ENCODE peak calls at places on chromosomes 3 and 15, in nine cellular contexts. V is glutamatergic neuron, D is A673, U is left lung, M is heart left ventricle, Y is fibroblast of mammary gland, W is PC-9, E is breast epithelium, S is colonic mucosa. R is an unnamed sample.
A peak's percentile ranks its signal among the peaks of the same experiment; 100 is the strongest.

GRCh38 chr15:67183443-67184169 is 70.9 kb downstream of the AAGAB start:
- DNase-seq in M (peak; percentile 16), V (no peak), D (no peak), Y (peak; percentile 92), S (peak; percentile 18), U (no peak), W (no peak), E (no peak), R (no peak)

GRCh38 chr15:88932875-88933330 is 19.7 kb upstream of the MFGE8 start:
- DNase-seq in S (no peak), M (no peak), D (no peak), E (no peak), W (no peak), U (no peak), V (no peak), Y (peak; percentile 60), R (no peak)

GRCh38 chr3:141231923-141232861 is 567 bp downstream of the PXYLP1 start:
- DNase-seq in V (peak; percentile 64), W (peak; percentile 49), D (peak; percentile 24), E (peak; percentile 24), Y (no peak), M (peak; percentile 44), S (peak; percentile 60), U (peak; percentile 63), R (peak; percentile 16)

GRCh38 chr15:69539316-69539715 is 86.7 kb downstream of the RPLP1 start:
- DNase-seq in E (no peak), Y (no peak), M (no peak), D (no peak), S (peak; percentile 11), V (peak; percentile 30), U (no peak), W (no peak), R (no peak)

GRCh38 chr3:19543212-19543841 is 390.7 kb downstream of the EFHB start:
- DNase-seq in M (no peak), D (peak; percentile 13), E (no peak), Y (no peak), V (no peak), W (no peak), S (no peak), U (no peak), R (no peak)

GRCh38 chr3:193874997-193875593 is 260.9 kb upstream of the HES1 start:
- DNase-seq in Y (no peak), S (no peak), M (no peak), W (peak; percentile 32), D (no peak), V (no peak), U (no peak), E (no peak), R (no peak)

GRCh38 chr3:157816296-157816695 is 289.9 kb downstream of the SHOX2 start:
- DNase-seq in W (no peak), D (no peak), S (no peak), M (no peak), U (no peak), V (no peak), E (no peak), Y (no peak), R (no peak)

GRCh38 chr3:65604863-65605526 is 433.7 kb downstream of the MAGI1 start:
- DNase-seq in M (no peak), U (no peak), Y (peak; percentile 67), V (no peak), D (peak; percentile 12), E (no peak), S (no peak), W (no peak), R (no peak)

GRCh38 chr3:157418104-157418503 is 18.5 kb upstream of the PTX3 start:
- DNase-seq in M (no peak), V (no peak), Y (peak; percentile 26), D (no peak), W (no peak), U (no peak), S (no peak), E (no peak), R (no peak)

GRCh38 chr3:153970735-153971347 is 150.3 kb upstream of the ARHGEF26 start:
- DNase-seq in V (no peak), W (no peak), U (no peak), S (no peak), Y (peak; percentile 52), M (no peak), D (peak; percentile 78), E (no peak), R (no peak)

GRCh38 chr3:113594066-113594465 is 61.7 kb downstream of the SIDT1 start:
- DNase-seq in E (no peak), U (no peak), M (no peak), W (no peak), Y (no peak), V (no peak), S (no peak), D (no peak), R (no peak)

GRCh38 chr15:54099010-54099409 is 120.8 kb downstream of the UNC13C start:
- DNase-seq in U (no peak), Y (no peak), D (no peak), E (no peak), W (no peak), M (no peak), V (no peak), S (no peak), R (no peak)

GRCh38 chr3:13148561-13149330 is 75.5 kb upstream of the IQSEC1 start:
- DNase-seq in V (no peak), S (no peak), Y (no peak), D (no peak), U (no peak), E (no peak), W (no peak), M (no peak), R (no peak)

GRCh38 chr3:78765671-78766485 is 1001.9 kb downstream of the ROBO1 start:
- DNase-seq in E (no peak), M (no peak), D (no peak), W (no peak), V (no peak), U (no peak), Y (peak; percentile 39), S (no peak), R (no peak)

GRCh38 chr15:27059610-27060202 is 88.7 kb downstream of the GABRG3 start:
- DNase-seq in E (no peak), M (no peak), S (peak; percentile 25), V (peak; percentile 61), W (no peak), U (no peak), Y (peak; percentile 26), D (peak; percentile 37), R (peak; percentile 68)

GRCh38 chr3:12301031-12301430 is 12.2 kb downstream of the PPARG start:
- DNase-seq in D (no peak), Y (no peak), S (no peak), U (no peak), E (no peak), W (no peak), M (no peak), V (no peak), R (no peak)

GRCh38 chr15:65937476-65937875 is 68.2 kb downstream of the RAB11A start:
- DNase-seq in M (no peak), D (no peak), E (no peak), V (no peak), W (no peak), S (no peak), U (peak; percentile 60), Y (peak; percentile 40), R (no peak)

GRCh38 chr15:29860872-29861271 is 38.6 kb upstream of the TJP1 start:
- DNase-seq in U (no peak), D (no peak), M (no peak), S (no peak), V (no peak), Y (peak; percentile 10), W (no peak), E (no peak), R (no peak)

GRCh38 chr15:73346735-73347312 is 21.9 kb downstream of the HCN4 start:
- DNase-seq in V (no peak), S (peak; percentile 67), U (peak; percentile 66), W (peak; percentile 48), M (peak; percentile 65), E (no peak), D (peak; percentile 49), Y (peak; percentile 12), R (peak; percentile 57)

GRCh38 chr15:68524753-68525584 is 53.8 kb upstream of the CORO2B start:
- DNase-seq in Y (peak; percentile 93), D (no peak), M (no peak), E (no peak), U (no peak), W (no peak), V (no peak), S (no peak), R (no peak)

GRCh38 chr3:58190882-58191281 is 19.9 kb downstream of the DNASE1L3 start:
- DNase-seq in E (no peak), D (no peak), M (no peak), V (no peak), W (no peak), Y (no peak), U (no peak), S (no peak), R (no peak)
- TF ChIP-seq CTCF in E (no peak), D (no peak), M (no peak), V (no peak), W (no peak), Y (no peak), U (no peak), S (no peak), R (no peak)

DNA sequence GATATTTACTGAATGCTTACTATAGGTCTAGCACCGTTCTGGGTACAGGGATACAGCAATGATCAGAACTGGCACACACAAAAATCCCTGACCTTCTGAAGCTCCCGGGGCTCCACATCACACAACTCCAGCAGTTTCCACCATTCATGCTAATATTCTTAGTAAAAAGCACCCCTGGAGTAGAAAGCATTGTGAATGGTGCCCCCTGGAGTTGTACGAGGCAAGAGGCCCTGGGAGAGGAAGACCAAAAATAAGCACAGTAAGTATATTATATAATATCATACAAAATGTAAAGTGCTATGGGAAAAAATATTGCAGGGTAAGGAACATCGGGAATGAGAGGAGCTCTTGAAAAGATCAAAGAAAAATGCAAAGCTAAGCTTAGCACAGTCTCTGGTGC is 790 bp upstream of the SRGAP3 start:
- DNase-seq in V (no peak), U (no peak), D (no peak), W (no peak), M (no peak), S (no peak), Y (no peak), E (no peak), R (no peak)
- TF ChIP-seq CTCF in V (no peak), U (no peak), D (peak; percentile 19), W (no peak), M (no peak), S (no peak), Y (peak; percentile 16), E (no peak), R (peak; percentile 44)

GRCh38 chr3:47324278-47324865 is 41.6 kb downstream of the KLHL18 start:
- DNase-seq in D (peak; percentile 76), Y (peak; percentile 81), S (peak; percentile 67), V (peak; percentile 62), E (peak; percentile 44), M (peak; percentile 59), U (peak; percentile 47), W (peak; percentile 72), R (peak; percentile 57)
- TF ChIP-seq CTCF in D (peak; percentile 57), Y (peak; percentile 81), S (peak; percentile 78), V (peak; percentile 77), E (peak; percentile 51), M (peak; percentile 60), U (peak; percentile 60), W (peak; percentile 76), R (peak; percentile 86)

DNA sequence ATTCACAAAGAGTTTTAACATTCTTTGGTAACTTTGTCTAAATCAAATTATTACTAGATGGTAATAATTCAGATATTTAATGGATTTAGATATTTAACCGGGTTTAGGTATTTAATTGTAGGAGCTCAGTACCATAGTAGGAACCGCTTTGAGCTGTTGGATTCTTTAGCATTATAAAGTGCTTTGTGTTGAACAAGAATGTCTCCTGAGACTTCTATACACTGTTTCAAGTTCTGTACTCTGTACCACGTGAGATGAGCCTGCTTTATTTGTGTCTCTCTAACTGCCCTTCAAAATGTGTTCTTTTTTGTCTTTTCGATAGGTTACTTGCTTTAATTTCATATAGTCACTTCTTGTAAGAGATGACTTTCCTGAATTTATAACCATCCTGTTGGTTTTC is 36.0 kb downstream of the ZFAND6 start:
- DNase-seq in W (no peak), Y (no peak), D (no peak), S (no peak), E (no peak), V (no peak), M (no peak), U (no peak), R (no peak)
- TF ChIP-seq CTCF in W (no peak), Y (no peak), D (no peak), S (no peak), E (no peak), V (no peak), M (no peak), U (no peak), R (no peak)

R was measured in neural crest cell.